ENCODE peak calls at places on chromosomes 5 and 9, in six cellular contexts. B is body of pancreas, E is BE2C, A is AG09309, I is GM10248, Y is mammary epithelial cell. Q is an unnamed sample.

GRCh38 chr5:115977988-115978387 is 15.7 kb downstream of the LVRN start:
- DNase-seq in B (no peak), E (no peak), A (peak), I (no peak), Y (peak), Q (no peak)

GRCh38 chr5:153880094-153880493 is 158.6 kb downstream of the FAM114A2 start:
- DNase-seq in B (no peak), E (no peak), A (no peak), I (no peak), Y (no peak), Q (no peak)

GRCh38 chr9:32260481-32260880 is 124.0 kb upstream of the ACO1 start:
- DNase-seq in B (no peak), E (no peak), A (no peak), I (no peak), Y (no peak), Q (no peak)

GRCh38 chr5:144698454-144698853 is 527.8 kb downstream of the KCTD16 start:
- DNase-seq in B (no peak), E (no peak), A (no peak), I (no peak), Y (no peak), Q (no peak)

GRCh38 chr5:116068028-116068632 is 16.7 kb upstream of the COMMD10 start:
- DNase-seq in B (peak), E (peak), A (no peak), I (peak), Y (peak), Q (no peak)

GRCh38 chr9:128310461-128310860 is 11.8 kb downstream of the TRUB2 start:
- DNase-seq in B (no peak), E (no peak), A (no peak), I (no peak), Y (no peak), Q (no peak)

GRCh38 chr5:140181525-140181924 is 6.5 kb downstream of the CYSTM1 start:
- DNase-seq in B (no peak), E (no peak), A (no peak), I (no peak), Y (no peak), Q (no peak)

GRCh38 chr9:81534138-81534865 is 155.0 kb downstream of the TLE1 start:
- DNase-seq in B (no peak), E (no peak), A (no peak), I (no peak), Y (no peak), Q (no peak)

GRCh38 chr5:71461360-71461759 is 5.9 kb downstream of the BDP1 start:
- DNase-seq in B (no peak), E (no peak), A (no peak), I (no peak), Y (no peak), Q (no peak)

GRCh38 chr5:123813251-123813650 is 301.3 kb downstream of the CSNK1G3 start:
- DNase-seq in B (no peak), E (no peak), A (no peak), I (no peak), Y (no peak), Q (no peak)

GRCh38 chr9:35736201-35736633 is 3.8 kb downstream of the CREB3 start:
- DNase-seq in B (peak), E (peak), A (peak), I (peak), Y (peak), Q (no peak)

Q was measured in mesothelial cell of epicardium.